ENCODE peak calls at places on chromosome X, in seven cellular contexts. Z is fibroblast of pulmonary artery, K is right lobe of liver, D is GM23338, A is cardiac fibroblast, Q is psoas muscle, F is astrocyte of the spinal cord. G is an unnamed sample.

GRCh38 chrX:56729152-56729557 is at the start of gene NBDY:
- DNase-seq in Z (peak), K (peak), D (peak), A (peak), Q (peak), F (peak), G (no peak)

GRCh38 chrX:136347706-136348105 is 46.9 kb downstream of the ADGRG4 start:
- DNase-seq in Z (no peak), K (no peak), D (no peak), A (no peak), Q (no peak), F (no peak), G (no peak)

GRCh38 chrX:116317409-116317808 is 119.0 kb upstream of the SLC6A14 start:
- DNase-seq in Z (peak), K (no peak), D (peak), A (peak), Q (no peak), F (peak), G (no peak)

GRCh38 chrX:150526692-150527091 is 41.7 kb upstream of the MTM1 start:
- DNase-seq in Z (no peak), K (no peak), D (no peak), A (no peak), Q (no peak), F (no peak), G (no peak)

GRCh38 chrX:102765217-102765616 is 44.7 kb downstream of the GPRASP3 start:
- DNase-seq in Z (peak), K (no peak), D (no peak), A (peak), Q (no peak), F (peak), G (peak)

GRCh38 chrX:153445106-153445855 is 575 bp downstream of the TREX2 start:
- DNase-seq in Z (no peak), K (no peak), D (no peak), A (no peak), Q (no peak), F (no peak), G (no peak)

GRCh38 chrX:106035064-106035463 is 3.5 kb downstream of the SERPINA7 start:
- DNase-seq in Z (peak), K (no peak), D (peak), A (peak), Q (no peak), F (no peak), G (no peak)

GRCh38 chrX:40009890-40010289 is 87.9 kb downstream of the BCOR start:
- DNase-seq in Z (no peak), K (no peak), D (peak), A (no peak), Q (no peak), F (no peak), G (no peak)

GRCh38 chrX:115487608-115488007 is 73.4 kb upstream of the PLS3 start:
- DNase-seq in Z (peak), K (no peak), D (no peak), A (peak), Q (no peak), F (no peak), G (no peak)

GRCh38 chrX:101287402-101287801 is 3.7 kb downstream of the TAF7L start:
- DNase-seq in Z (peak), K (no peak), D (peak), A (peak), Q (no peak), F (peak), G (no peak)

GRCh38 chrX:69285401-69285871 is 120.2 kb upstream of the PJA1 start:
- DNase-seq in Z (peak), K (no peak), D (no peak), A (peak), Q (peak), F (no peak), G (no peak)

GRCh38 chrX:69429339-69430014 is 74.6 kb upstream of the NALF2 start:
- DNase-seq in Z (no peak), K (no peak), D (no peak), A (no peak), Q (no peak), F (no peak), G (no peak)

GRCh38 chrX:21926116-21926515 is 14.4 kb upstream of the SMS start:
- DNase-seq in Z (peak), K (no peak), D (no peak), A (peak), Q (no peak), F (no peak), G (no peak)

GRCh38 chrX:152941328-152942111 is 43.7 kb downstream of the ZNF185 start:
- DNase-seq in Z (peak), K (peak), D (peak), A (peak), Q (peak), F (peak), G (peak)

GRCh38 chrX:85326234-85327059 is 53.0 kb downstream of the POF1B start:
- DNase-seq in Z (no peak), K (peak), D (no peak), A (no peak), Q (no peak), F (no peak), G (no peak)

GRCh38 chrX:38305971-38306370 is 21.3 kb downstream of the RPGR start:
- DNase-seq in Z (peak), K (no peak), D (no peak), A (peak), Q (no peak), F (peak), G (no peak)

DNA sequence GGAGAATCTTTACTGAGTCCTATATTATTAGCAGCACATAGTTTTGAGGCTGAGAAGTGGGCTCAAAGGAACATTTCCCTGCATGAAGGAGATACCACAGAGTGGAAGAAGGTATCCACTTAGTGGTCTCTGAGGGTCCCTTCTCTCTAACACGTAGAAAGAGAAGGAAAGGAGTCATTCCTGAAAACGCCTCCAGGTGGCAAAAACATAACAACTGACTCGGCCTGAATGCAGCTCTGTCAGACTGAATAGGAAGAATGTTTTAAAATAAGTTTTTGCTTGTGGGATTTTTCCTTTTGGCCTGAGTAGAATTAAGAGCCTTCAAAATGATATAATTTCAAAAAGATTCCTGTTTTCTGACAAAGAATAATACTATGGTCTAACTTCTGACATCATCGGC is 23.3 kb downstream of the RPGR start:
- DNase-seq in Z (peak), K (no peak), D (peak), A (peak), Q (no peak), F (peak), G (no peak)
- TF ChIP-seq CTCF in Z (peak), K (peak), D (peak), A (peak), Q (no peak), F (peak), G (peak)

DNA sequence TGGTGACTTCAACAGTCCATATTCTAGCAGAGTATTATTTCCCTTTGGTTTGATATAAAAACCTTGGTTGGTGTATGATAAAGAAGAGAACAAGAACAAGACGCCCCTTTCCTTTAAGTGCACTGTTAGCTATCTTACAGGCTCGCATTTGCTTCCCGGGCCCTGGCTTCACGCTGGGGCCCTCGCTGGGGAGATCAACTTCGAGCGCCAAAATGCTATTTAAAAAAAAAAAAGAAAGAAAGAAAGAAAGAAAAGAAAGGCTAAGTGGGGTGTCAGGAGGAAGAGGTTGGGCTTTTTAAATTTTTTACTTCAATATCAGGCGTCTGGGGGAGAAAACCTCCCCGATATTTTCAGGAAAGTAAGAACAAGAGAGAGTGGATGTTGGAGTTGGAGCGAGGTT is 11.7 kb downstream of the ARX start:
- DNase-seq in Z (no peak), K (no peak), D (no peak), A (no peak), Q (no peak), F (no peak), G (no peak)
- H3K4me3 ChIP-seq in Z (no peak), K (no peak), D (peak), A (no peak), Q (no peak), F (no peak), G (no peak)

GRCh38 chrX:24264383-24264782 is 49.5 kb downstream of the SUPT20HL2 start:
- DNase-seq in Z (no peak), K (no peak), D (no peak), A (no peak), Q (no peak), F (no peak), G (no peak)

GRCh38 chrX:24260827-24261550 is 52.9 kb downstream of the SUPT20HL2 start:
- DNase-seq in Z (peak), K (no peak), D (no peak), A (peak), Q (no peak), F (peak), G (no peak)

GRCh38 chrX:24262309-24262708 is 51.6 kb downstream of the SUPT20HL2 start:
- DNase-seq in Z (no peak), K (no peak), D (no peak), A (no peak), Q (no peak), F (no peak), G (no peak)

GRCh38 chrX:24257011-24257410 is 56.9 kb downstream of the SUPT20HL2 start:
- DNase-seq in Z (no peak), K (no peak), D (no peak), A (no peak), Q (no peak), F (no peak), G (no peak)

DNA sequence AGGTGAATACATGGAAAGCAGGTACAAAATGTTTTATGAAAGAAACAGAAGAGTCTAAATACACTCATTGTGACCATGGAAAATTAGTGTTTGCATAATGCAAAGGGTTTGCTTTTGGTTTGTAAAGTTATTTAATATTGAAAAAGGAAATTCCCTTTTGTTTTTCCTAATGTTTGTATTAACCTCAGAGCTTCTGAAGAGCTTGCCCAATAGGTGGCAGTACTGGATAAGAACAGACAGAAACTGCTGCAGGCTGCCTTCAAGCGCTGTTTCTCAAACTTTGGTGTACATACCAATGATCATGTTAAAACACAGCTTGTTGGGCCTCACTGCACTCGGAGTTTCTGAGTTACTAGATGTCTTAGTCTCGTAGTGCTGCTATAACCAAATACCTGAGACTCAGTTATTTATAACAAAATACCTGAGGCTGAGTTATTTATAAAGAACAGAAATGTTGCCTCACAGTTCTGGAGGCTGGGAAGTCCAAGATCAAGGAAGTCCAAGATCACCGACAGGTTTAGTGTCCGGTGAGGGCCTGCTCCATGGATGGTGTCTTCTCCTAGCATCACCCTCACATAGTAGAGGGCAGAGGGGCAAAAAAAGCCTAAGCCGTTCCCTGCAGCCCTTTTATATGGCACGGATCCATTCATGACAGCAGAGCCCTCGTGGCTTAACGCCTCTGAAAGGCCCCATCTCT is 54.2 kb downstream of the SUPT20HL2 start:
- DNase-seq in Z (peak), K (no peak), D (peak), A (peak), Q (no peak), F (peak), G (peak)
- TF ChIP-seq CTCF in Z (peak), K (peak), D (peak), A (peak), Q (peak), F (peak), G (peak)

DNA sequence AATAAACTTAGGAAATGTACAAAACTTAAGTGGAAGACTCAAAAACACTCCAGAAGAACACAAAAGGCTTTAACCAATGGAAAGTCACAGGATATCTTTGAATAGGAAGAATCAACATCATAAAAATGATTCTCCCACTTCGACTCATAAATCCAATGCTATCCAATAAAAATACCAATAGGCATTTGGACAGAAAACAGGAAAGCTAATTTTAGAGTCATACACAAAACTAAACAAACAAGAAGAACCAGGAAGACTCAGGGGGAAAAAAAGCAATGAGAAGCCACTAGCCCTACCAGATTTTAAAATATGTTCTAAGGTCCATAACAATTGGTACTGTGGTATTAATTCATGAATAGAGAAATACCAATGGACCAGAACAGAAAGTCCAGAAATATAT is 28.2 kb downstream of the SLC9A7 start:
- DNase-seq in Z (no peak), K (no peak), D (no peak), A (no peak), Q (no peak), F (no peak), G (no peak)
- H3K4me3 ChIP-seq in Z (no peak), K (no peak), D (no peak), A (no peak), Q (no peak), F (no peak), G (no peak)

GRCh38 chrX:776061-776460 is 145.5 kb downstream of the SHOX start:
- DNase-seq in Z (no peak), K (no peak), D (no peak), A (no peak), Q (no peak), F (no peak), G (no peak)
- TF ChIP-seq CTCF in Z (no peak), K (no peak), D (no peak), A (no peak), Q (no peak), F (no peak), G (no peak)